ENCODE peak calls at places on chromosomes 16 and 17, in six cellular contexts. B is stomach, O is uterus, X is cardiac muscle cell, Z is ovary, U is left lung. J is an unnamed sample. For H3K27me3, the result is how much of the 10 kb centered on the place peaks cover.

GRCh38 chr17:14736631-14737030 is 435.8 kb downstream of the HS3ST3B1 start:
- DNase-seq in B (no peak), O (no peak), X (no peak), Z (no peak), U (no peak), J (no peak)

GRCh38 chr16:9661336-9661735 is 520.9 kb downstream of the GRIN2A start:
- DNase-seq in B (no peak), O (no peak), X (no peak), Z (no peak), U (no peak), J (no peak)

GRCh38 chr17:37273419-37274051 is 102.2 kb upstream of the C17orf78 start:
- DNase-seq in B (no peak), O (no peak), X (peak), Z (no peak), U (no peak), J (no peak)

GRCh38 chr16:14560523-14560922 is 69.5 kb downstream of the PARN start:
- DNase-seq in B (no peak), O (no peak), X (peak), Z (no peak), U (no peak), J (no peak)

GRCh38 chr17:9024497-9024896 is 3.2 kb downstream of the NTN1 start:
- DNase-seq in B (no peak), O (no peak), X (no peak), Z (no peak), U (no peak), J (no peak)

GRCh38 chr16:50210266-50211038 is 55.9 kb upstream of the ADCY7 start:
- DNase-seq in B (peak), O (peak), X (peak), Z (peak), U (peak), J (peak)

GRCh38 chr17:47829870-47830269 is 1.5 kb downstream of the MRPL10 start:
- DNase-seq in B (no peak), O (no peak), X (no peak), Z (no peak), U (no peak), J (no peak)

GRCh38 chr16:89921699-89922476 is 1.3 kb upstream of the TUBB3 start:
- DNase-seq in B (peak), O (peak), X (peak), Z (peak), U (peak), J (peak)

GRCh38 chr17:43015579-43015978 is 6.6 kb downstream of the VAT1 start:
- DNase-seq in B (no peak), O (peak), X (no peak), Z (peak), U (no peak), J (peak)

GRCh38 chr17:49496183-49496865 is 1.2 kb downstream of the NGFR start:
- DNase-seq in B (peak), O (peak), X (peak), Z (peak), U (peak), J (peak)

DNA sequence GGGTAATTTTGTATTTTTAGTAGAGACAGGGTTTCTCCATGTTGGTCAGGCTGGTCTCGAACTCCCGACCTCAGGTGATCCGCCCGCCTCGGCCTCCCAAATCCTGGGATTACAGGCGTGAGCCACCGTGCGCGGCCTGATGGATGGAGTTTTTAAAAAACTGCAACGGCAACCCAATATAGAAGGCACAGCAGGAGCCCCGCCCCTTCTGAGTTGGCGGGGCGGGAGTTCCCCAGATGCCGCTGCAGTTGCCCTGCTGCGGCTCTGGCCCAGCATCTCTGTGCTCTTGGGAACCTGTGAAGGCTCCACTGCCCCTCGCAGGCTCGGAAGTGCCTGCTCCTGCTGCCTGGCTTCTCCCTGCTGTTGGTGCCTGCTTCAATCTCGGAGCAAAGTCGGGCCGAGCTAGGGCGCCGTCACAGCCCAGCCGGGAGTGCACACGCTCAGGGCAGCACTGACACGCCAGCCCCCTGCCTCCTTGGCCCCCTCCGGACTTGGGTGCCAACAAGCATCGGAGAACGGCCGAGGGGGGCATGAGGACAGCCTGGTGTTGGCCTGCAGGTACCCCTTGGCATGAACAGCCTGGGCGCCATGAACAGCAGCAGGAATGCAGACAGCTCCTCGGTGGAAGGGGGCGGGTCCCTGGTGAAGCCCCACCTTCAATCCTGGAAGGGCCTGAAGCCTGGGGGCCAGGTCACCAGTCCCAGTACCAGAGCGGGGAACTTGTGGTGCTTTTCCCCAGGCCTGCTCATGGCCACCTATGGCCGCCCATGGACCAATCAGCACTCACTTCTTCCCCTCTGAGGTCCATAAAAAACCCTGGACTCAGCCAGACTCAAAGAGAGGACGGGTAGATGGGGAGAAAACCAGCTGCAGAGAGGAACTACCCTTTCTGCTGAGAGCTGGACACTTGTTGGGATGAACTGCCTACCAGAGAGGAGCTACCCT is 2.3 kb upstream of the NT5M start:
- DNase-seq in B (peak), O (peak), X (peak), Z (peak), U (peak), J (peak)
- H3K27ac ChIP-seq in B (peak), O (peak), X (peak), Z (peak), U (no peak), J (no peak)

GRCh38 chr17:77441130-77441920 is 300.6 kb downstream of the SEC14L1 start:
- DNase-seq in B (no peak), O (no peak), X (peak), Z (no peak), U (no peak), J (no peak)
- TF ChIP-seq CTCF in B (no peak), O (no peak), X (no peak), Z (no peak), U (no peak), J (no peak)

DNA sequence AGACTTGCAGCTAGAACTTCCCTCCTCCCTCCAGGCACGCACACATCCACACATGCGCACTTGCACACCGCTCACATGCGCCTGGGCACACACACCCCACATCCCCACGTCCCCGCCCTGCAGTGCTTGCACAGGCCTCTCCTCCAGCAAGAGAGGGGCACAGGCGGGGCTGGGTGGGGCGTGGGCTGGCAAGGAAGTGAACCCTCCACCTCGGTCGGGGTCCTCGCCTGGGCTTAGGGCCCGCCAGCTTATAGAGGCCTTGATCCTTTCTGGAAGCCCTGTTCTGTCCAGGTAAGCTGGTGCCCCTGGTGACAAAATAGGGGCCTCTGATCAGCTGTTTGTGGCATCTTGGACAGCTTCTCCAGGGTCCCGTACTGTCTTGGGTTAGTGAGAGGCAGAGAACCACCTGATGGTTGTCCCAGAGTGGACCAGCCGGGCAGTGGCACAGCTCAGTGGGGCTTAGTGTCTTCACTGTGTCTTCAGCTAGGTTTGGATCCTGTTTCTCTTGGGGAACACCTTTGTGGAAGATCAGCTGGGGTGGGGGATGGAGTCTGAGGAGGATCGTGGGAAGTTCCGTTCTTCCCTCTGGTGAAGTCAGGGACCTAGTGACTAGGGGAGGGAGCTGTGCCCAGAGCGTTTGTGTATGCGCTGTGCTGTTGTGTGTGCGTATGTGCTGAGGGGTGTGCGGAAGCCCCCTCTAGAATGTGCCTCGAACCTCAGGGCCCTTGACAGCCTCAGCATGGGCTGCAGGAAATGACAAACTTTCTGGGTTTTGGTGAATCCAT is 12.1 kb downstream of the TBX4 start:
- DNase-seq in B (no peak), O (no peak), X (no peak), Z (peak), U (peak), J (no peak)
- H3K27me3 ChIP-seq in B (under half), O (under half), X (under half), Z (under half), U (under half), J (under half)

GRCh38 chr17:72863511-72864175 is 228.8 kb downstream of the SLC39A11 start:
- DNase-seq in B (no peak), O (no peak), X (no peak), Z (no peak), U (no peak), J (no peak)

GRCh38 chr17:72860778-72861177 is 231.7 kb downstream of the SLC39A11 start:
- DNase-seq in B (no peak), O (no peak), X (no peak), Z (no peak), U (no peak), J (no peak)

GRCh38 chr17:72861811-72862210 is 230.7 kb downstream of the SLC39A11 start:
- DNase-seq in B (no peak), O (no peak), X (no peak), Z (no peak), U (no peak), J (no peak)

GRCh38 chr17:72853438-72854415 is 238.8 kb downstream of the SLC39A11 start:
- DNase-seq in B (no peak), O (no peak), X (no peak), Z (no peak), U (no peak), J (no peak)

GRCh38 chr17:72858826-72859495 is 233.5 kb downstream of the SLC39A11 start:
- DNase-seq in B (no peak), O (no peak), X (no peak), Z (no peak), U (no peak), J (no peak)
- H3K27ac ChIP-seq in B (no peak), O (no peak), X (no peak), Z (no peak), U (no peak), J (no peak)

GRCh38 chr17:79680381-79680780 is 50.4 kb upstream of the ENPP7 start:
- DNase-seq in B (no peak), O (no peak), X (no peak), Z (no peak), U (no peak), J (no peak)

GRCh38 chr17:79679631-79680340 is 51.0 kb upstream of the ENPP7 start:
- DNase-seq in B (no peak), O (no peak), X (no peak), Z (no peak), U (no peak), J (no peak)

GRCh38 chr17:79683365-79683764 is 47.4 kb upstream of the ENPP7 start:
- DNase-seq in B (no peak), O (no peak), X (no peak), Z (no peak), U (no peak), J (no peak)

GRCh38 chr17:79681628-79682261 is 49.0 kb upstream of the ENPP7 start:
- DNase-seq in B (no peak), O (no peak), X (no peak), Z (no peak), U (no peak), J (no peak)

GRCh38 chr17:79681101-79681621 is 49.6 kb upstream of the ENPP7 start:
- DNase-seq in B (no peak), O (no peak), X (no peak), Z (no peak), U (no peak), J (no peak)
- TF ChIP-seq CTCF in B (no peak), O (no peak), X (no peak), Z (no peak), U (no peak), J (no peak)